ENCODE peak calls at places on chromosomes 13 and 19, in eight cellular contexts. O, V, X, N, P, L, B and Y are unnamed samples.

GRCh38 chr13:32594339-32594738 is 8.1 kb downstream of the PDS5B start:
- DNase-seq in O (no peak), V (no peak), X (no peak), N (no peak), P (no peak), L (no peak), B (no peak), Y (no peak)

GRCh38 chr19:53076984-53077383 is 26.2 kb downstream of the ZNF160 start:
- DNase-seq in O (peak), V (peak), X (no peak), N (no peak), P (no peak), L (peak), B (no peak), Y (peak)

GRCh38 chr19:3537101-3537437 is 1.9 kb upstream of the TEKTIP1 start:
- DNase-seq in O (no peak), V (no peak), X (no peak), N (no peak), P (no peak), L (no peak), B (no peak), Y (no peak)

GRCh38 chr13:83839158-83839557 is 43.1 kb downstream of the SLITRK1 start:
- DNase-seq in O (no peak), V (no peak), X (no peak), N (no peak), P (no peak), L (no peak), B (no peak), Y (no peak)

GRCh38 chr13:22980936-22981335 is 199.8 kb upstream of the SGCG start:
- DNase-seq in O (no peak), V (no peak), X (no peak), N (no peak), P (no peak), L (no peak), B (no peak), Y (no peak)

GRCh38 chr19:46697142-46697960 is 19.6 kb downstream of the PRKD2 start:
- DNase-seq in O (peak), V (no peak), X (no peak), N (no peak), P (no peak), L (peak), B (no peak), Y (peak)

GRCh38 chr13:98528663-98529064 is 48.2 kb downstream of the STK24 start:
- DNase-seq in O (no peak), V (no peak), X (no peak), N (no peak), P (no peak), L (peak), B (no peak), Y (peak)

GRCh38 chr19:41009700-41010235 is 18.7 kb downstream of the CYP2B6 start:
- DNase-seq in O (no peak), V (no peak), X (no peak), N (no peak), P (no peak), L (no peak), B (no peak), Y (no peak)

GRCh38 chr13:24506698-24507335 is 5.8 kb downstream of the PARP4 start:
- DNase-seq in O (no peak), V (no peak), X (no peak), N (no peak), P (no peak), L (no peak), B (no peak), Y (no peak)

GRCh38 chr19:54192972-54193371 is 1.9 kb downstream of the TSEN34 start:
- DNase-seq in O (no peak), V (no peak), X (no peak), N (no peak), P (no peak), L (no peak), B (no peak), Y (no peak)

GRCh38 chr13:64248371-64249065 is 2832.9 kb upstream of the PCDH20 start:
- DNase-seq in O (no peak), V (no peak), X (no peak), N (no peak), P (no peak), L (no peak), B (no peak), Y (no peak)

GRCh38 chr13:48334534-48335127 is 31.1 kb downstream of the RB1 start:
- DNase-seq in O (no peak), V (no peak), X (peak), N (peak), P (no peak), L (no peak), B (no peak), Y (no peak)

GRCh38 chr19:4457654-4458406 is at the start of gene UBXN6:
- DNase-seq in O (peak), V (peak), X (peak), N (peak), P (peak), L (peak), B (peak), Y (peak)

GRCh38 chr13:75855847-75856246 is 219.7 kb downstream of the LMO7 start:
- DNase-seq in O (no peak), V (no peak), X (no peak), N (no peak), P (no peak), L (no peak), B (no peak), Y (no peak)

GRCh38 chr19:15062036-15062435 is 12.8 kb downstream of the CASP14 start:
- DNase-seq in O (no peak), V (no peak), X (no peak), N (no peak), P (no peak), L (no peak), B (no peak), Y (no peak)

GRCh38 chr13:27336005-27336673 is 65.5 kb downstream of the RASL11A start:
- DNase-seq in O (no peak), V (no peak), X (no peak), N (no peak), P (no peak), L (no peak), B (no peak), Y (no peak)

GRCh38 chr13:94708031-94708571 is 4.2 kb downstream of the SOX21 start:
- DNase-seq in O (peak), V (peak), X (peak), N (peak), P (no peak), L (no peak), B (no peak), Y (no peak)

GRCh38 chr13:42086582-42086981 is 38.1 kb downstream of the DGKH start:
- DNase-seq in O (no peak), V (no peak), X (no peak), N (no peak), P (no peak), L (no peak), B (no peak), Y (no peak)

GRCh38 chr13:49329831-49330545 is 82.3 kb downstream of the CDADC1 start:
- DNase-seq in O (no peak), V (no peak), X (no peak), N (no peak), P (no peak), L (no peak), B (no peak), Y (no peak)

GRCh38 chr19:47609885-47610545 is 1.1 kb downstream of the BICRA start:
- DNase-seq in O (peak), V (no peak), X (peak), N (peak), P (peak), L (peak), B (no peak), Y (peak)

GRCh38 chr19:1521636-1522035 is 2.2 kb upstream of the PLK5 start:
- DNase-seq in O (peak), V (no peak), X (no peak), N (no peak), P (no peak), L (no peak), B (no peak), Y (peak)

GRCh38 chr13:47903836-47904235 is 97.2 kb downstream of the SUCLA2 start:
- DNase-seq in O (no peak), V (no peak), X (no peak), N (no peak), P (no peak), L (no peak), B (no peak), Y (no peak)

GRCh38 chr13:41365636-41366035 is 54.6 kb downstream of the NAA16 start:
- DNase-seq in O (no peak), V (no peak), X (no peak), N (no peak), P (no peak), L (no peak), B (no peak), Y (no peak)